ENCODE peak calls at places on chromosomes 3 and 15, in six cellular contexts. F, T, P, J, I and G are unnamed samples.
A peak's percentile ranks its signal among the peaks of the same experiment; 100 is the strongest.

GRCh38 chr3:196962930-196963259 is 5.7 kb downstream of the PIGZ start:
- DNase-seq in F (no peak), T (no peak), J (no peak), P (no peak), I (no peak), G (no peak)

GRCh38 chr3:128426128-128426921 is 40.4 kb downstream of the DNAJB8 start:
- DNase-seq in T (peak; percentile 32), P (peak; percentile 12), F (peak; percentile 66), I (no peak), J (peak; percentile 83), G (peak; percentile 71)

GRCh38 chr3:53730565-53730964 is 115.7 kb downstream of the CHDH start:
- DNase-seq in I (no peak), P (peak; percentile 59), F (no peak), J (peak; percentile 33), T (no peak), G (peak; percentile 72)

GRCh38 chr3:55294557-55294956 is 192.5 kb downstream of the WNT5A start:
- DNase-seq in T (no peak), I (no peak), P (no peak), F (no peak), J (no peak), G (no peak)

GRCh38 chr3:48273594-48274211 is 32.8 kb downstream of the ZNF589 start:
- DNase-seq in J (peak; percentile 46), P (peak; percentile 51), I (peak; percentile 23), F (peak; percentile 31), T (peak; percentile 74), G (peak; percentile 75)

GRCh38 chr3:190697901-190698300 is 164.6 kb downstream of the GMNC start:
- DNase-seq in J (no peak), P (no peak), T (no peak), I (no peak), F (no peak), G (no peak)

GRCh38 chr3:134666052-134666451 is 15.2 kb upstream of the KY start:
- DNase-seq in F (no peak), T (no peak), J (no peak), P (no peak), I (no peak), G (no peak)

GRCh38 chr15:100194955-100195354 is 146.8 kb downstream of the ADAMTS17 start:
- DNase-seq in J (peak; percentile 71), I (no peak), F (no peak), P (no peak), T (no peak), G (no peak)

GRCh38 chr3:182967218-182968204 is 12.8 kb downstream of the DCUN1D1 start:
- DNase-seq in F (no peak), I (no peak), P (no peak), J (no peak), T (no peak), G (no peak)

GRCh38 chr3:58296269-58296668 is 9.8 kb upstream of the RPP14 start:
- DNase-seq in I (no peak), J (no peak), P (peak; percentile 94), F (no peak), T (no peak), G (no peak)

GRCh38 chr15:51576911-51577500 is 45.6 kb downstream of the DMXL2 start:
- DNase-seq in P (no peak), J (no peak), I (no peak), T (no peak), F (no peak), G (no peak)

GRCh38 chr15:98943609-98944111 is 63.9 kb downstream of the PGPEP1L start:
- DNase-seq in J (no peak), F (no peak), P (no peak), T (no peak), I (no peak), G (no peak)

GRCh38 chr15:83205725-83206324 is 1.8 kb downstream of the HDGFL3 start:
- DNase-seq in I (peak; percentile 70), P (no peak), J (no peak), F (no peak), T (no peak), G (no peak)

GRCh38 chr3:113211370-113212154 is at the start of gene BOC:
- DNase-seq in P (peak; percentile 37), J (peak; percentile 17), T (peak; percentile 20), I (no peak), F (no peak), G (peak; percentile 49)

GRCh38 chr15:68815598-68815997 is 5.1 kb downstream of the ANP32A start:
- DNase-seq in T (peak; percentile 13), P (no peak), I (no peak), J (no peak), F (no peak), G (no peak)

GRCh38 chr15:65371976-65372786 is 5.6 kb downstream of the IGDCC3 start:
- DNase-seq in I (no peak), J (no peak), P (no peak), F (no peak), T (no peak), G (no peak)

GRCh38 chr3:43496740-43497375 is 125.0 kb downstream of the ANO10 start:
- DNase-seq in F (no peak), T (no peak), P (no peak), I (no peak), J (no peak), G (no peak)

GRCh38 chr3:116000315-116000714 is 377.0 kb downstream of the GAP43 start:
- DNase-seq in P (no peak), T (no peak), F (no peak), I (peak; percentile 92), J (peak; percentile 26), G (no peak)

GRCh38 chr3:127299276-127299675 is 11.4 kb upstream of the PRR20G start:
- DNase-seq in I (no peak), J (no peak), F (no peak), T (no peak), P (no peak), G (no peak)

GRCh38 chr3:34157491-34157890 is 359.1 kb downstream of the PDCD6IP start:
- DNase-seq in I (no peak), P (no peak), F (no peak), J (no peak), T (no peak), G (no peak)

GRCh38 chr3:190306513-190307163 is 15.6 kb downstream of the CLDN1 start:
- DNase-seq in P (no peak), F (no peak), J (no peak), T (no peak), I (no peak), G (no peak)

GRCh38 chr15:62964251-62964650 is 78.3 kb upstream of the TPM1 start:
- DNase-seq in P (no peak), F (no peak), J (no peak), T (peak; percentile 38), I (no peak), G (no peak)

GRCh38 chr15:78709263-78709882 is 68.4 kb upstream of the CHRNB4 start:
- DNase-seq in J (peak; percentile 93), P (peak; percentile 18), T (peak; percentile 77), F (peak; percentile 62), I (no peak), G (peak; percentile 49)

GRCh38 chr3:161388860-161389259 is 17.5 kb upstream of the SPTSSB start:
- DNase-seq in F (no peak), J (no peak), P (no peak), T (no peak), I (no peak), G (no peak)

GRCh38 chr15:82571722-82572222 is 31.5 kb upstream of the RPS17 start:
- DNase-seq in I (no peak), J (peak; percentile 67), P (peak; percentile 92), T (peak; percentile 58), F (no peak), G (peak; percentile 91)

GRCh38 chr3:119664850-119665379 is 4.5 kb upstream of the POPDC2 start:
- DNase-seq in F (no peak), I (no peak), P (no peak), T (no peak), J (no peak), G (no peak)